ENCODE peak calls at places on chromosomes 11 and 22, in six cellular contexts. W is GM23338, F is H7, I is activated T-helper 1 cell treated with Interleukin-2 at 50 U/mL for 16 hours, T is mammary epithelial cell, N is BJ. M is an unnamed sample.

GRCh38 chr11:13343931-13344717 is 66.5 kb downstream of the BMAL1 start:
- DNase-seq in I (peak), W (peak), T (peak), N (no peak), F (peak), M (peak)

GRCh38 chr11:13376838-13377237 is 86.2 kb downstream of the BTBD10 start:
- DNase-seq in W (no peak), I (no peak), N (no peak), F (no peak), T (no peak), M (no peak)

GRCh38 chr11:102513869-102514268 is 16.7 kb downstream of the MMP7 start:
- DNase-seq in T (peak), W (no peak), F (no peak), I (no peak), N (no peak), M (no peak)

GRCh38 chr22:27438271-27438980 is 363.1 kb downstream of the MN1 start:
- DNase-seq in W (no peak), F (peak), I (no peak), T (no peak), N (no peak), M (no peak)

GRCh38 chr22:24834845-24835570 is 29.0 kb downstream of the SGSM1 start:
- DNase-seq in N (no peak), F (peak), W (peak), I (no peak), T (peak), M (no peak)

GRCh38 chr22:42696331-42696967 is 24.2 kb downstream of the A4GALT start:
- DNase-seq in W (no peak), I (no peak), N (no peak), T (no peak), F (peak), M (no peak)

GRCh38 chr11:68979931-68980775 is 633 bp downstream of the MRGPRD start:
- DNase-seq in I (no peak), N (no peak), W (no peak), T (no peak), F (peak), M (no peak)

GRCh38 chr11:121961228-121961860 is 154.7 kb downstream of the BLID start:
- DNase-seq in I (no peak), T (no peak), F (no peak), N (no peak), W (no peak), M (no peak)

GRCh38 chr11:109884501-109884900 is 208.7 kb upstream of the ZC3H12C start:
- DNase-seq in W (no peak), F (no peak), T (no peak), N (no peak), I (no peak), M (no peak)

GRCh38 chr11:65489706-65490310 is 9.0 kb upstream of the MALAT1 start:
- DNase-seq in I (no peak), T (no peak), N (no peak), W (no peak), F (no peak), M (no peak)

GRCh38 chr11:116727990-116728389 is 44.8 kb downstream of the BUD13 start:
- DNase-seq in T (no peak), I (no peak), F (peak), W (no peak), N (no peak), M (no peak)

GRCh38 chr11:72224587-72225410 is at the start of gene INPPL1:
- DNase-seq in F (peak), T (peak), W (peak), I (peak), N (no peak), M (peak)

GRCh38 chr11:748007-748359 is 719 bp downstream of the TALDO1 start:
- DNase-seq in I (no peak), F (no peak), W (no peak), T (no peak), N (no peak), M (no peak)

GRCh38 chr11:17601206-17602075 is 54.4 kb downstream of the OTOG start:
- DNase-seq in I (no peak), N (no peak), W (peak), T (no peak), F (peak), M (no peak)

GRCh38 chr11:129374993-129375721 is 491 bp upstream of the BARX2 start:
- DNase-seq in F (peak), I (no peak), W (peak), N (no peak), T (peak), M (no peak)

M was measured in CD8-positive, alpha-beta memory T cell.